ENCODE peak calls at places on chromosomes 13 and 19, in seven cellular contexts. H is astrocyte of the spinal cord; X is psoas muscle; V is heart right ventricle; T is activated CD4-positive, alpha-beta T cell treated with anti-CD3 and anti-CD28 coated beads, Interleukin-2, amount 10 ng/mL, durations not matched to agents 7 days and 5 days; W is neuronal stem cell; A is mesenteric fat pad. P is an unnamed sample.

GRCh38 chr19:40101813-40102212 is 11.1 kb upstream of the ZNF780A start:
- DNase-seq in H (no peak), T (no peak), V (no peak), W (no peak), A (no peak), X (no peak), P (no peak)

GRCh38 chr19:34851277-34851804 is 75.4 kb upstream of the ZNF30 start:
- DNase-seq in X (no peak), W (no peak), H (no peak), T (no peak), A (no peak), V (no peak), P (peak)

GRCh38 chr13:86569119-86569518 is 769.9 kb upstream of the SLITRK6 start:
- DNase-seq in H (peak), X (no peak), W (no peak), A (no peak), T (no peak), V (no peak), P (no peak)

GRCh38 chr19:18922228-18922985 is 2.9 kb downstream of the DDX49 start:
- DNase-seq in H (no peak), T (no peak), W (no peak), A (no peak), V (no peak), X (no peak), P (no peak)

GRCh38 chr19:36436531-36436930 is 18.1 kb upstream of the ZFP82 start:
- DNase-seq in T (no peak), X (no peak), H (no peak), V (no peak), A (no peak), W (no peak), P (peak)

GRCh38 chr13:80447747-80448146 is 106.8 kb upstream of the SPRY2 start:
- DNase-seq in H (no peak), A (no peak), T (no peak), W (no peak), V (no peak), X (no peak), P (no peak)

GRCh38 chr13:101289764-101290163 is 126.5 kb downstream of the NALCN start:
- DNase-seq in W (peak), A (no peak), X (no peak), H (peak), V (no peak), T (no peak), P (peak)

GRCh38 chr13:100694722-100695644 is 20.4 kb upstream of the TMTC4 start:
- DNase-seq in W (peak), H (peak), T (no peak), A (no peak), X (no peak), V (no peak), P (peak)

GRCh38 chr19:11475861-11476260 is 5.0 kb downstream of the ELAVL3 start:
- DNase-seq in W (no peak), V (no peak), X (no peak), A (no peak), T (no peak), H (no peak), P (no peak)